ENCODE peak calls at places on chromosome 14, in five cellular contexts. One of them, this sample, is unnamed.

GRCh38 chr14:34087556-34087955 is 136.7 kb upstream of the EGLN3 start:
- DNase-seq in MM.1S: no peak
- DNase-seq in Peyer's patch: no peak
- DNase-seq in heart right ventricle: no peak
- DNase-seq in cardiac muscle cell: no peak
- DNase-seq in this sample: no peak

GRCh38 chr14:55789442-55789841 is 209.4 kb downstream of the KTN1 start:
- DNase-seq in cardiac muscle cell: peak; percentile 67
- DNase-seq in MM.1S: no peak
- DNase-seq in heart right ventricle: no peak
- DNase-seq in Peyer's patch: no peak
- DNase-seq in this sample: no peak

GRCh38 chr14:52254086-52254485 is 13.4 kb upstream of the PTGDR start:
- DNase-seq in MM.1S: no peak
- DNase-seq in Peyer's patch: no peak
- DNase-seq in cardiac muscle cell: no peak
- DNase-seq in heart right ventricle: no peak
- DNase-seq in this sample: no peak

GRCh38 chr14:34355584-34356266 is 106.3 kb downstream of the SPTSSA start:
- DNase-seq in heart right ventricle: peak; percentile 25
- DNase-seq in cardiac muscle cell: peak; percentile 94
- DNase-seq in Peyer's patch: no peak
- DNase-seq in MM.1S: no peak
- DNase-seq in this sample: peak; percentile 49

GRCh38 chr14:54784657-54785056 is 118.0 kb downstream of the GCH1 start:
- DNase-seq in cardiac muscle cell: no peak
- DNase-seq in MM.1S: no peak
- DNase-seq in heart right ventricle: peak; percentile 80
- DNase-seq in Peyer's patch: no peak
- DNase-seq in this sample: no peak

GRCh38 chr14:69937367-69937777 is 58.2 kb downstream of the SMOC1 start:
- DNase-seq in heart right ventricle: no peak
- DNase-seq in Peyer's patch: no peak
- DNase-seq in cardiac muscle cell: no peak
- DNase-seq in MM.1S: no peak
- DNase-seq in this sample: no peak

GRCh38 chr14:100085451-100085850 is 20.2 kb downstream of the EVL start:
- DNase-seq in heart right ventricle: no peak
- DNase-seq in Peyer's patch: no peak
- DNase-seq in cardiac muscle cell: no peak
- DNase-seq in MM.1S: no peak
- DNase-seq in this sample: no peak

GRCh38 chr14:32311294-32312009 is 17.6 kb upstream of the AKAP6 start:
- DNase-seq in MM.1S: no peak
- DNase-seq in cardiac muscle cell: peak; percentile 5
- DNase-seq in Peyer's patch: no peak
- DNase-seq in heart right ventricle: no peak
- DNase-seq in this sample: no peak

GRCh38 chr14:23153891-23154796 is 29.3 kb downstream of the SLC7A8 start:
- DNase-seq in cardiac muscle cell: peak; percentile 97
- DNase-seq in MM.1S: no peak
- DNase-seq in Peyer's patch: peak; percentile 31
- DNase-seq in heart right ventricle: peak; percentile 91
- DNase-seq in this sample: no peak
- H3K4me3 ChIP-seq in cardiac muscle cell: no peak overlapping the region
- H3K4me3 ChIP-seq in MM.1S: no peak overlapping the region
- H3K4me3 ChIP-seq in Peyer's patch: no peak overlapping the region
- H3K4me3 ChIP-seq in heart right ventricle: peak overlapping the region; percentile 46
- H3K4me3 ChIP-seq in this sample: no peak overlapping the region

GRCh38 chr14:82113710-82114109 is 580.1 kb upstream of the SEL1L start:
- DNase-seq in MM.1S: no peak
- DNase-seq in heart right ventricle: no peak
- DNase-seq in cardiac muscle cell: no peak
- DNase-seq in Peyer's patch: no peak
- DNase-seq in this sample: no peak
- TF ChIP-seq CTCF in MM.1S: no peak
- TF ChIP-seq CTCF in heart right ventricle: no peak
- TF ChIP-seq CTCF in cardiac muscle cell: no peak
- TF ChIP-seq CTCF in Peyer's patch: no peak
- TF ChIP-seq CTCF in this sample: no peak

DNA sequence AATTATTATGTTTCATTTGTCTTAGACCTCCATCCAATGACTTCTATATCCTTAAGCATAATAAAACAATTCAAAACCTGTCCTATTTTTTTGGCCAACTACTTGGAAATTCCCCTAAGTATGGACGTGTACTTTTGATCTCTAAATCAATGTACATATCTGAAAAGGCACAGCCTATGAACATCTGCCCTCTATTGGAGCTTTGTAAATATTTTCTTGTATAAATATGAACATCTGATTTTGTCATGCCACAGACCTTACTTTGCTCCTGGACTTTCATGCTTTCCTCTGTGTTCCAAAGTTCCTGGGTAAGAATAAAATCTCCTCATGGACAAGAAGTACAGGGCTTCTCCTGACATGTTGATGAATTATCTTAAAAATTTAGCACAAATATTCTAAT is 1211.9 kb downstream of the GALC start:
- DNase-seq in heart right ventricle: no peak
- DNase-seq in cardiac muscle cell: no peak
- DNase-seq in MM.1S: no peak
- DNase-seq in Peyer's patch: no peak
- DNase-seq in this sample: no peak
- H3K4me3 ChIP-seq in heart right ventricle: no peak overlapping the region
- H3K4me3 ChIP-seq in cardiac muscle cell: no peak overlapping the region
- H3K4me3 ChIP-seq in MM.1S: no peak overlapping the region
- H3K4me3 ChIP-seq in Peyer's patch: no peak overlapping the region
- H3K4me3 ChIP-seq in this sample: no peak overlapping the region

GRCh38 chr14:96090441-96091148 is 51.4 kb downstream of the C14orf132 start:
- DNase-seq in MM.1S: no peak
- DNase-seq in cardiac muscle cell: peak; percentile 85
- DNase-seq in heart right ventricle: peak; percentile 84
- DNase-seq in Peyer's patch: peak; percentile 20
- DNase-seq in this sample: peak; percentile 44
- TF ChIP-seq CTCF in MM.1S: no peak
- TF ChIP-seq CTCF in cardiac muscle cell: peak; percentile 23
- TF ChIP-seq CTCF in heart right ventricle: no peak
- TF ChIP-seq CTCF in Peyer's patch: no peak
- TF ChIP-seq CTCF in this sample: peak; percentile 35

GRCh38 chr14:61927015-61927414 is 164.8 kb downstream of the SNAPC1 start:
- DNase-seq in cardiac muscle cell: no peak
- DNase-seq in heart right ventricle: no peak
- DNase-seq in MM.1S: no peak
- DNase-seq in Peyer's patch: no peak
- DNase-seq in this sample: peak; percentile 29
- H3K4me3 ChIP-seq in cardiac muscle cell: no peak overlapping the region
- H3K4me3 ChIP-seq in heart right ventricle: no peak overlapping the region
- H3K4me3 ChIP-seq in MM.1S: no peak overlapping the region
- H3K4me3 ChIP-seq in Peyer's patch: no peak overlapping the region
- H3K4me3 ChIP-seq in this sample: no peak overlapping the region

GRCh38 chr14:57751400-57751799 is 114.5 kb downstream of the SLC35F4 start:
- DNase-seq in Peyer's patch: no peak
- DNase-seq in cardiac muscle cell: no peak
- DNase-seq in MM.1S: no peak
- DNase-seq in heart right ventricle: no peak
- DNase-seq in this sample: no peak
- TF ChIP-seq CTCF in Peyer's patch: no peak
- TF ChIP-seq CTCF in cardiac muscle cell: no peak
- TF ChIP-seq CTCF in MM.1S: no peak
- TF ChIP-seq CTCF in heart right ventricle: no peak
- TF ChIP-seq CTCF in this sample: no peak

DNA sequence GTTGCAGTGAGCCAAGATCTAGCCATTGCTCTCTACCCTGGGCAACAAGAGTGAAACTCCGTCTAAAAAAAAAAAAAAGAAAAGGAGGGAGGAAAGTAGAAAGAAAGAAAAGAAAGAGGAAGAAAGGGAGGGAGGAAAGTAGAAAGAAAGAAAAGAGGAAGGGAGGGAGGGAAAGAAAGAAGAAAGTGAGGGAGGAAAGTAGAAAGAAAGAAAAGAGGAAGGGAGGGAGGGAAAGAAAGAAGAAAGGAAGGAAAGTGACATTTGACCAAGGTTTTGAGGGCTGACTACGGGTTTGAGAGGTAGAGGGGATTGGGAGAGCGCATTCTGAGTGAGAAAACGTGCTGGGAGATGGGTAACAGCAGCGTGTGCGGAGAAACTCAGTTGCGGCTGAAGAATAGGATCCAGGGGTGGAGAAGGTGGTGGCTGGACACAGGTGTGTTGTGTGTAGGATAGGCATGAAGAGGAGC is 521 bp upstream of the PAPLN start:
- DNase-seq in MM.1S: no peak
- DNase-seq in Peyer's patch: no peak
- DNase-seq in cardiac muscle cell: no peak
- DNase-seq in heart right ventricle: no peak
- DNase-seq in this sample: no peak
- H3K4me3 ChIP-seq in MM.1S: no peak overlapping the region
- H3K4me3 ChIP-seq in Peyer's patch: no peak overlapping the region
- H3K4me3 ChIP-seq in cardiac muscle cell: no peak overlapping the region
- H3K4me3 ChIP-seq in heart right ventricle: no peak overlapping the region
- H3K4me3 ChIP-seq in this sample: no peak overlapping the region

GRCh38 chr14:68522510-68523325 is 270.1 kb downstream of the ZFP36L1 start:
- DNase-seq in MM.1S: no peak
- DNase-seq in Peyer's patch: no peak
- DNase-seq in cardiac muscle cell: peak; percentile 92
- DNase-seq in heart right ventricle: no peak
- DNase-seq in this sample: no peak

GRCh38 chr14:68525516-68525915 is 267.4 kb downstream of the ZFP36L1 start:
- DNase-seq in MM.1S: no peak
- DNase-seq in cardiac muscle cell: no peak
- DNase-seq in Peyer's patch: no peak
- DNase-seq in heart right ventricle: no peak
- DNase-seq in this sample: no peak

GRCh38 chr14:68521952-68522509 is 270.8 kb downstream of the ZFP36L1 start:
- DNase-seq in Peyer's patch: no peak
- DNase-seq in MM.1S: no peak
- DNase-seq in heart right ventricle: no peak
- DNase-seq in cardiac muscle cell: no peak
- DNase-seq in this sample: no peak

GRCh38 chr14:68523326-68523610 is 269.6 kb downstream of the ZFP36L1 start:
- DNase-seq in Peyer's patch: no peak
- DNase-seq in cardiac muscle cell: no peak
- DNase-seq in MM.1S: no peak
- DNase-seq in heart right ventricle: no peak
- DNase-seq in this sample: no peak

GRCh38 chr14:68523994-68524725 is 268.7 kb downstream of the ZFP36L1 start:
- DNase-seq in heart right ventricle: no peak
- DNase-seq in cardiac muscle cell: no peak
- DNase-seq in Peyer's patch: no peak
- DNase-seq in MM.1S: no peak
- DNase-seq in this sample: no peak
- TF ChIP-seq CTCF in heart right ventricle: peak; percentile 44
- TF ChIP-seq CTCF in cardiac muscle cell: peak; percentile 37
- TF ChIP-seq CTCF in Peyer's patch: peak; percentile 8
- TF ChIP-seq CTCF in MM.1S: no peak
- TF ChIP-seq CTCF in this sample: no peak

This sample was measured in astrocyte of the cerebellum.